ENCODE peak calls at places on chromosomes 12 and 14, in four cellular contexts. C, A, I and U are unnamed samples.

GRCh38 chr12:95168746-95169145 is 48.5 kb downstream of the FGD6 start:
- DNase-seq in C (peak; percentile 26), A (no peak), I (no peak), U (no peak)

GRCh38 chr12:2140858-2141519 is 88.2 kb downstream of the CACNA1C start:
- DNase-seq in C (no peak), A (no peak), I (no peak), U (no peak)

GRCh38 chr12:114982760-114983159 is 298.8 kb upstream of the TBX3 start:
- DNase-seq in C (no peak), A (no peak), I (peak; percentile 9), U (no peak)

GRCh38 chr12:118307069-118307954 is 65.4 kb downstream of the TAOK3 start:
- DNase-seq in C (no peak), A (no peak), I (peak; percentile 84), U (peak; percentile 91)

GRCh38 chr12:91009319-91009950 is 4.7 kb upstream of the EPYC start:
- DNase-seq in C (no peak), A (no peak), I (no peak), U (no peak)

GRCh38 chr12:101924647-101925046 is 47.3 kb downstream of the DRAM1 start:
- DNase-seq in C (no peak), A (no peak), I (peak; percentile 51), U (peak; percentile 43)

GRCh38 chr12:30926243-30927209 is at the start of gene TSPAN11:
- DNase-seq in C (peak; percentile 80), A (peak; percentile 27), I (peak; percentile 5), U (peak; percentile 85)

GRCh38 chr12:115354007-115354452 is 670.1 kb upstream of the TBX3 start:
- DNase-seq in C (no peak), A (no peak), I (peak; percentile 65), U (peak; percentile 97)

GRCh38 chr12:94977766-94978468 is 25.6 kb downstream of the NDUFA12 start:
- DNase-seq in C (no peak), A (no peak), I (peak; percentile 95), U (no peak)

GRCh38 chr14:64502476-64503183 is 1.0 kb downstream of the ZBTB25 start:
- DNase-seq in C (no peak), A (no peak), I (peak; percentile 77), U (no peak)

GRCh38 chr14:101060171-101060601 is 156.7 kb upstream of the RTL1 start:
- DNase-seq in C (no peak), A (no peak), I (no peak), U (no peak)

GRCh38 chr14:54805080-54805479 is 97.5 kb downstream of the GCH1 start:
- DNase-seq in C (no peak), A (no peak), I (no peak), U (no peak)

GRCh38 chr14:34059925-34060746 is 109.3 kb upstream of the EGLN3 start:
- DNase-seq in C (peak; percentile 66), A (no peak), I (peak; percentile 93), U (peak; percentile 73)

GRCh38 chr12:7832059-7832696 is 40.5 kb downstream of the SLC2A14 start:
- DNase-seq in C (peak; percentile 17), A (no peak), I (peak; percentile 64), U (peak; percentile 70)

GRCh38 chr14:26636571-26636970 is 38.7 kb upstream of the NOVA1 start:
- DNase-seq in C (no peak), A (no peak), I (no peak), U (no peak)

GRCh38 chr14:88463318-88463717 is 77.9 kb downstream of the SPATA7 start:
- DNase-seq in C (no peak), A (no peak), I (peak; percentile 66), U (no peak)

GRCh38 chr14:80395031-80395430 is 183.7 kb upstream of the DIO2 start:
- DNase-seq in C (no peak), A (no peak), I (no peak), U (no peak)

GRCh38 chr12:38921025-38921677 is 15.8 kb upstream of the CPNE8 start:
- DNase-seq in C (peak; percentile 29), A (no peak), I (peak; percentile 94), U (peak; percentile 73)

GRCh38 chr12:52417742-52418141 is 11.6 kb upstream of the KRT82 start:
- DNase-seq in C (no peak), A (no peak), I (peak; percentile 15), U (no peak)

GRCh38 chr12:108306014-108306501 is 33.1 kb downstream of the CMKLR1 start:
- DNase-seq in C (peak; percentile 32), A (no peak), I (peak; percentile 21), U (peak; percentile 3)

GRCh38 chr14:61562321-61563161 is 132.8 kb upstream of the HIF1A start:
- DNase-seq in C (no peak), A (no peak), I (peak; percentile 95), U (peak; percentile 100)

GRCh38 chr12:27826076-27826475 is 46.0 kb upstream of the MANSC4 start:
- DNase-seq in C (no peak), A (no peak), I (no peak), U (no peak)

GRCh38 chr14:77889971-77890442 is 90.1 kb downstream of the ADCK1 start:
- DNase-seq in C (no peak), A (no peak), I (no peak), U (peak; percentile 19)

GRCh38 chr14:83976223-83976770 is 1553.6 kb upstream of the FLRT2 start:
- DNase-seq in C (no peak), A (no peak), I (no peak), U (no peak)

GRCh38 chr14:77516111-77516510 is 17.5 kb upstream of the ISM2 start:
- DNase-seq in C (no peak), A (no peak), I (no peak), U (no peak)

GRCh38 chr14:52046376-52046917 is 22.4 kb downstream of the NID2 start:
- DNase-seq in C (no peak), A (no peak), I (no peak), U (no peak)

GRCh38 chr12:110698171-110698902 is 9.4 kb upstream of the HVCN1 start:
- DNase-seq in C (peak; percentile 49), A (peak; percentile 69), I (peak; percentile 87), U (peak; percentile 79)

GRCh38 chr14:72275242-72275641 is 343.0 kb downstream of the RGS6 start:
- DNase-seq in C (no peak), A (no peak), I (no peak), U (no peak)

GRCh38 chr14:94867931-94868597 is 98.2 kb upstream of the GSC start:
- DNase-seq in C (no peak), A (peak; percentile 9), I (no peak), U (no peak)

GRCh38 chr12:116591608-116592115 is 32.5 kb downstream of the MAP1LC3B2 start:
- DNase-seq in C (no peak), A (no peak), I (no peak), U (peak; percentile 54)

GRCh38 chr14:95294834-95295599 is 24.7 kb downstream of the CLMN start:
- DNase-seq in C (no peak), A (no peak), I (no peak), U (no peak)

GRCh38 chr12:82449179-82449578 is 90.8 kb downstream of the METTL25 start:
- DNase-seq in C (no peak), A (no peak), I (no peak), U (no peak)

GRCh38 chr12:51025182-51025747 is 919 bp downstream of the SLC11A2 start:
- DNase-seq in C (no peak), A (no peak), I (no peak), U (no peak)

GRCh38 chr14:67446371-67447032 is 34.5 kb upstream of the PLEK2 start:
- DNase-seq in C (no peak), A (no peak), I (no peak), U (no peak)

DNA sequence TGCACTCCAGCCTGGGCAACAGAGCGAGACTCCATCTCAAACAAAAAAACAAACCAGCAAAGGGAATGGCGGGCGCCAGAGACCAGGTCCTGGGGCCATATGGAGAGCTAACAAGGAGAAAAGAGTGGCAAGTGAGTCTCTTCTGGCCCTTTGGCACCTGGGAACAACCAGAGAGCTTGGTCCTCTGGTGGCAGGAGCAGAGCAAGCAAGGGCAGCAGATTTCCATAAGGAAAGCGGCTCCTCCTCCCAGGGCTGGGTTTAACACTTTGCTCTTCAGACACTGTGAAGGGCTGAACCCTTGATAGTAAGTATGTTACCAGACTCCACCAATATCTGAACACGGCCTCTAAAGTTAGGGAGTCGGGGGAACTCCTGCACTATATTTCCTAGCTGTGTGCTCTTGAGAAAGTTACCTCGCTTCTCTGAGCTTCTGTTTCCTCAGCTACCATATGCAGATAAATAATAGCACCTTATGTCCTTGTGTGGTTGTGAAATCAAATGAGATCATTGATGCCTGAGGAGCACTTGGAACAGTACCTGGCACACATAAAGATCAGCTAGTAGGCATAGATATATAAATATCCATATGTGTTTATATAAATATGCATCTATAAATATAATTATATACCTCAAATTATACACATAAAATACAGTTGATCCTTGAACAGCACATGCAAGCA is 33.4 kb upstream of the PLEKHG6 start:
- DNase-seq in C (no peak), A (no peak), I (peak; percentile 55), U (peak; percentile 34)
- H2BK5ac ChIP-seq in C (no peak overlapping the region), A (no peak overlapping the region), I (no peak overlapping the region), U (no peak overlapping the region)

GRCh38 chr12:26606911-26607310 is 226.1 kb downstream of the ITPR2 start:
- DNase-seq in C (no peak), A (no peak), I (no peak), U (no peak)
- H3K4me3 ChIP-seq in C (no peak overlapping the region), A (no peak overlapping the region), I (no peak overlapping the region), U (no peak overlapping the region)

DNA sequence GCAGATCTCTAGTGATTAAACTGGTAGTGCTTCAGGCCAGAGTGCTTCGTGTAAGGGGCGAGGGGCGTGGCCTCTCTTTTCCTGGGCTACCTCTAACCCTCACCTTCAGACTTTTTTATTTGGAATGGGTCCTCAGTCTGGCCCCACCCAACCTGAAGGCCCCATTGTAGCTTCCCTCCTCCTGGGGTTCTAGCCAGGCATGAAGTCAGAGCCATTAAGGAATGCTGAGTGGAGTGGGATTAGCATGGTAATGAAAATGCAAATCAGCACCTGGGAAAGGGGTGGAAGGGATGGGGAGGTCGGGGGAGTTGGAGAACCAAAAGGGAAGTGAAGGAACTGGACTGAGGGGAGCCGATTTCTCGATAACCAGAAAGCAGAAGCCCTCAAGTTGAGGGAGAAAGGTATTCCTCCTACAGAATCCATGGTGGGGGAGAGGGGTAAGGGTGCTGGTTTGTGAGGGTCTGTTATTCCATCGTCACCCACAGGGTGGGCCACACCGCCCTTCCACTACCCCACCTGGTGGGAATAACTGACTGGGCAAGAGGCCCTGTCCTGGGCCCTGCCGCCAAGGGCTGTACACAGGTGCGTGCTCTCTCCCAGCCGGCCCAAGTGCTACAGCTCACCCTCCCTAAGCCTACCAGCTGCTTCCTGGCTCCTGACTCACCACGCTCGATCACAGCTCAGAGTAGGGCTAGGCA is 14.1 kb downstream of the ZFHX2 start:
- DNase-seq in C (no peak), A (peak; percentile 88), I (peak; percentile 5), U (no peak)
- H2BK12ac ChIP-seq in C (no peak overlapping the region), A (peak overlapping the region; percentile 100), I (no peak overlapping the region), U (no peak overlapping the region)

DNA sequence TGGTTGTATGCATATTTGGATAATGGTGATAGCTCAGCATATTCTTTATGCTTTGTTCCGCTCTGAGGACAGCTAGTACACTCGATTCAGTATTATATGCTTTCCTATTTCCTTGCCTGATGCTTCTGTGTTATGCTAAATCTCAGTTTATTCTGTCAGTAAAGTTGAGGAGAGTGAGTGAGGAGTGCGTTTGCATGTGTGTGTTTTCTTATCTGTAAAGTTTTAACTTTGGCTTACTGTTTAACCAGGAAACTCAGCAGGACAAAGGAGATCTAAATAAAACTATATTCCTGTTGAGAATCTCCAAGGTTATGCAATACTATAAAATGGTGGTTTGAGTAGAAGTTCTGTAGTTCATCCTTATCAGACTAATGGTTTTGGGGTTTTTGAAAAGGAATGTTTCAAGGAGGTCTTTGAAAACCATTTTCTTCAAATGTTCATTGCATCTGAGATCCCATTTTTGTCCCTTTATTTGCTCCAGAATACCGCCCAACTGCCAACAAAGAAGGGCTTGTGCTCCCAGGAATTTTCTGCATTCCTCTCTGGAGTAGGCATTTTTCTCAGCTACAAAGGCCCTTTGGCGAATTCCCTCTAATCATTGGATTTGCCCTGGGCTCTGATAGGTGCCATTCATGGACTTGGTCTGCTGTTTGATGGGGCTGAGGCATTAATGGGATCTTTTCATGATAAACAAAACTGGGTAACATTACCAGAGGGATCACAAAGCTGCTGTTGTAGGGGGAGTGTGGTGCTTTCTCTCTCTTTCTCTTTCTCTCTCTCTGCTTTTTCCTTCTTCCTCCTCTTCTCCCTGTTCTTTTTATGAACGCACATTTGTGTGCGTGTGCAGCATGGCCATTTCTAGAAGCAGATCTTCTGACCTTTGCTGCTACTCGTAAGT is 71.7 kb downstream of the HMGA2 start:
- DNase-seq in C (peak; percentile 84), A (no peak), I (peak; percentile 57), U (peak; percentile 40)
- H2BK5ac ChIP-seq in C (no peak overlapping the region), A (peak overlapping the region; percentile 99), I (peak overlapping the region; percentile 89), U (peak overlapping the region; percentile 86)